ENCODE peak calls at places on chromosome 6, in seven cellular contexts. One of them, this sample, is unnamed.

GRCh38 chr6:96213768-96214167 is 198.0 kb downstream of the FUT9 start:
- ATAC-seq in heart right ventricle: no peak
- ATAC-seq in aorta: no peak
- ATAC-seq in omental fat pad: no peak
- ATAC-seq in upper lobe of right lung: no peak
- ATAC-seq in heart left ventricle: no peak
- ATAC-seq in activated CD8-positive, alpha-beta T cell treated with anti-CD3 and anti-CD28 coated beads for 36 hours: no peak
- ATAC-seq in this sample: no peak

GRCh38 chr6:145814035-145814500 is 527 bp downstream of the FBXO30 start:
- ATAC-seq in heart right ventricle: no peak
- ATAC-seq in aorta: peak
- ATAC-seq in omental fat pad: peak
- ATAC-seq in upper lobe of right lung: peak
- ATAC-seq in heart left ventricle: no peak
- ATAC-seq in activated CD8-positive, alpha-beta T cell treated with anti-CD3 and anti-CD28 coated beads for 36 hours: no peak
- ATAC-seq in this sample: peak

GRCh38 chr6:166361080-166361429 is 18.7 kb upstream of the SFT2D1 start:
- ATAC-seq in heart right ventricle: peak
- ATAC-seq in aorta: no peak
- ATAC-seq in omental fat pad: peak
- ATAC-seq in upper lobe of right lung: peak
- ATAC-seq in heart left ventricle: peak
- ATAC-seq in activated CD8-positive, alpha-beta T cell treated with anti-CD3 and anti-CD28 coated beads for 36 hours: no peak
- ATAC-seq in this sample: peak

GRCh38 chr6:81696505-81696904 is 56.0 kb downstream of the TENT5A start:
- ATAC-seq in heart right ventricle: no peak
- ATAC-seq in aorta: no peak
- ATAC-seq in omental fat pad: no peak
- ATAC-seq in upper lobe of right lung: no peak
- ATAC-seq in heart left ventricle: peak
- ATAC-seq in activated CD8-positive, alpha-beta T cell treated with anti-CD3 and anti-CD28 coated beads for 36 hours: peak
- ATAC-seq in this sample: peak

GRCh38 chr6:7919871-7920270 is 9.3 kb upstream of the TXNDC5 start:
- ATAC-seq in heart right ventricle: no peak
- ATAC-seq in aorta: no peak
- ATAC-seq in omental fat pad: peak
- ATAC-seq in upper lobe of right lung: no peak
- ATAC-seq in heart left ventricle: no peak
- ATAC-seq in activated CD8-positive, alpha-beta T cell treated with anti-CD3 and anti-CD28 coated beads for 36 hours: peak
- ATAC-seq in this sample: peak

GRCh38 chr6:148890605-148891004 is 143.8 kb downstream of the UST start:
- ATAC-seq in heart right ventricle: no peak
- ATAC-seq in aorta: no peak
- ATAC-seq in omental fat pad: no peak
- ATAC-seq in upper lobe of right lung: no peak
- ATAC-seq in heart left ventricle: no peak
- ATAC-seq in activated CD8-positive, alpha-beta T cell treated with anti-CD3 and anti-CD28 coated beads for 36 hours: no peak
- ATAC-seq in this sample: no peak

GRCh38 chr6:15538106-15538505 is 124.7 kb downstream of the DTNBP1 start:
- ATAC-seq in heart right ventricle: no peak
- ATAC-seq in aorta: no peak
- ATAC-seq in omental fat pad: no peak
- ATAC-seq in upper lobe of right lung: no peak
- ATAC-seq in heart left ventricle: no peak
- ATAC-seq in activated CD8-positive, alpha-beta T cell treated with anti-CD3 and anti-CD28 coated beads for 36 hours: no peak
- ATAC-seq in this sample: no peak

GRCh38 chr6:35310265-35310831 is 12.7 kb downstream of the DEF6 start:
- ATAC-seq in heart right ventricle: no peak
- ATAC-seq in aorta: no peak
- ATAC-seq in omental fat pad: no peak
- ATAC-seq in upper lobe of right lung: peak
- ATAC-seq in heart left ventricle: no peak
- ATAC-seq in activated CD8-positive, alpha-beta T cell treated with anti-CD3 and anti-CD28 coated beads for 36 hours: peak
- ATAC-seq in this sample: no peak